ENCODE peak calls at places on chromosomes 1 and 21, in seven cellular contexts. S is hepatocyte, R is GM23338, V is SK-N-SH, E is thoracic aorta, D is tibial artery, W is OCI-LY7. H is an unnamed sample.

GRCh38 chr1:39268112-39268581 is 63.7 kb downstream of the MACF1 start:
- DNase-seq in V (no peak), R (peak; percentile 47), S (peak; percentile 49), E (peak; percentile 8), D (peak; percentile 70), W (no peak), H (no peak)

GRCh38 chr1:67429528-67430357 is 459 bp downstream of the SERBP1 start:
- DNase-seq in D (peak; percentile 67), E (no peak), R (peak; percentile 29), V (peak; percentile 38), S (peak; percentile 44), W (peak; percentile 44), H (peak; percentile 15)

GRCh38 chr1:24903011-24903461 is 27.0 kb downstream of the RUNX3 start:
- DNase-seq in E (no peak), S (no peak), R (no peak), D (peak; percentile 38), V (no peak), W (no peak), H (no peak)

GRCh38 chr21:41680444-41681335 is 86.2 kb downstream of the RIPK4 start:
- DNase-seq in V (no peak), R (peak; percentile 34), W (no peak), S (no peak), E (no peak), D (peak; percentile 57), H (no peak)

GRCh38 chr1:229952670-229953520 is 114.1 kb upstream of the GALNT2 start:
- DNase-seq in E (no peak), S (no peak), W (no peak), R (no peak), V (no peak), D (no peak), H (no peak)

GRCh38 chr21:34909492-34910292 is 139.4 kb downstream of the RUNX1 start:
- DNase-seq in E (no peak), R (no peak), S (no peak), V (no peak), D (no peak), W (no peak), H (no peak)

GRCh38 chr1:78586572-78586971 is 33.7 kb upstream of the IFI44L start:
- DNase-seq in V (no peak), S (no peak), E (no peak), W (no peak), R (no peak), D (no peak), H (no peak)

GRCh38 chr21:21714396-21714795 is 716.2 kb downstream of the NCAM2 start:
- DNase-seq in W (no peak), D (no peak), S (no peak), R (no peak), V (no peak), E (no peak), H (no peak)

GRCh38 chr1:54273092-54273836 is 73.3 kb downstream of the MRPL37 start:
- DNase-seq in R (peak; percentile 72), S (peak; percentile 89), W (peak; percentile 96), V (peak; percentile 80), D (peak; percentile 97), E (peak; percentile 61), H (no peak)

GRCh38 chr1:99119193-99119592 is 114.5 kb upstream of the PLPPR5 start:
- DNase-seq in E (no peak), W (no peak), V (no peak), D (no peak), R (no peak), S (no peak), H (no peak)

GRCh38 chr1:32886012-32886827 is at the start of gene HPCA:
- DNase-seq in R (peak; percentile 93), S (peak; percentile 92), D (no peak), W (no peak), V (peak; percentile 76), E (no peak), H (peak; percentile 83)

GRCh38 chr1:18748435-18748834 is 111.0 kb downstream of the TAS1R2 start:
- DNase-seq in W (no peak), E (no peak), D (peak; percentile 3), R (no peak), V (no peak), S (no peak), H (no peak)

GRCh38 chr1:107939256-107939655 is 25.7 kb downstream of the VAV3 start:
- DNase-seq in D (no peak), V (no peak), E (no peak), R (no peak), S (no peak), W (no peak), H (no peak)

GRCh38 chr1:172146149-172146850 is 274.2 kb upstream of the C1orf105 start:
- DNase-seq in W (no peak), R (no peak), V (no peak), E (no peak), S (no peak), D (no peak), H (no peak)

GRCh38 chr1:241603626-241604337 is 36.4 kb downstream of the CHML start:
- DNase-seq in R (no peak), S (no peak), W (no peak), D (no peak), V (no peak), E (no peak), H (no peak)

GRCh38 chr1:21882721-21883415 is 54.2 kb downstream of the HSPG2 start:
- DNase-seq in V (no peak), S (no peak), E (no peak), W (no peak), D (no peak), R (no peak), H (no peak)

GRCh38 chr1:22105611-22106207 is 37.2 kb downstream of the WNT4 start:
- DNase-seq in W (peak; percentile 63), D (no peak), S (peak; percentile 73), E (no peak), V (peak; percentile 64), R (peak; percentile 85), H (peak; percentile 50)

GRCh38 chr1:89724369-89725015 is 91.6 kb downstream of the LRRC8C start:
- DNase-seq in W (peak; percentile 41), S (no peak), E (no peak), D (no peak), V (no peak), R (no peak), H (no peak)

GRCh38 chr1:28927442-28928305 is 13.3 kb downstream of the EPB41 start:
- DNase-seq in R (no peak), W (peak; percentile 80), V (peak; percentile 38), S (no peak), D (no peak), E (no peak), H (no peak)

GRCh38 chr1:92994105-92994712 is 32.9 kb upstream of the DIPK1A start:
- DNase-seq in W (peak; percentile 96), E (peak; percentile 67), V (peak; percentile 59), S (peak; percentile 94), R (peak; percentile 93), D (peak; percentile 71), H (peak; percentile 59)

GRCh38 chr1:192580351-192580962 is 4.9 kb downstream of the RGS1 start:
- DNase-seq in V (no peak), W (peak; percentile 48), D (no peak), E (no peak), R (peak; percentile 57), S (peak; percentile 49), H (no peak)

GRCh38 chr1:226958300-226958699 is 18.2 kb downstream of the COQ8A start:
- DNase-seq in E (no peak), S (no peak), V (no peak), W (no peak), D (no peak), R (no peak), H (no peak)

GRCh38 chr1:41891403-41891896 is 27.3 kb downstream of the HIVEP3 start:
- DNase-seq in S (no peak), E (no peak), V (peak; percentile 42), D (no peak), W (peak; percentile 46), R (peak; percentile 44), H (no peak)

GRCh38 chr1:161198206-161198876 is 513 bp downstream of the ADAMTS4 start:
- DNase-seq in S (peak; percentile 68), W (no peak), V (peak; percentile 71), E (no peak), R (peak; percentile 87), D (peak; percentile 75), H (no peak)

GRCh38 chr1:185404864-185405568 is 88.0 kb upstream of the IVNS1ABP start:
- DNase-seq in R (no peak), W (no peak), D (no peak), E (no peak), V (no peak), S (no peak), H (no peak)
- H3K4me3 ChIP-seq in R (no peak overlapping the region), W (no peak overlapping the region), D (no peak overlapping the region), E (peak overlapping the region; percentile 55), V (no peak overlapping the region), S (no peak overlapping the region), H (no peak overlapping the region)

GRCh38 chr1:183548136-183548535 is 42.1 kb downstream of the NCF2 start:
- DNase-seq in V (no peak), S (no peak), W (peak; percentile 79), R (no peak), D (no peak), E (no peak), H (no peak)
- H3K36me3 ChIP-seq in V (peaks cover 97% of the 10 kb centered on the region), S (no peaks in the 10 kb centered on the region), W (peaks cover 100% of the 10 kb centered on the region), R (peaks cover 61% of the 10 kb centered on the region), D (peaks cover 86% of the 10 kb centered on the region), E (peaks cover 35% of the 10 kb centered on the region), H (peaks cover 6% of the 10 kb centered on the region)

GRCh38 chr1:42931108-42931539 is 27.5 kb downstream of the SLC2A1 start:
- DNase-seq in W (peak; percentile 64), S (peak; percentile 56), V (peak; percentile 88), D (peak; percentile 69), E (no peak), R (peak; percentile 82), H (peak; percentile 43)
- TF ChIP-seq CTCF in W (peak; percentile 77), S (peak; percentile 39), V (peak; percentile 62), D (peak; percentile 35), E (peak; percentile 56), R (peak; percentile 60), H (peak; percentile 39)

GRCh38 chr1:155307247-155307740 is 1.4 kb upstream of the FDPS start:
- DNase-seq in V (no peak), E (no peak), S (peak; percentile 41), R (peak; percentile 85), W (peak; percentile 79), D (no peak), H (peak; percentile 58)

GRCh38 chr1:155309423-155310021 is 856 bp downstream of the FDPS start:
- DNase-seq in R (no peak), D (no peak), E (no peak), V (peak; percentile 48), S (peak; percentile 56), W (peak; percentile 32), H (no peak)

GRCh38 chr1:155304558-155305063 is 3.4 kb upstream of the PKLR start:
- DNase-seq in R (no peak), W (no peak), E (no peak), V (no peak), D (no peak), S (no peak), H (no peak)

GRCh38 chr1:155308493-155309422 is at the start of gene FDPS:
- DNase-seq in V (peak; percentile 94), S (peak; percentile 98), R (peak; percentile 99), D (peak; percentile 99), E (peak; percentile 94), W (peak; percentile 99), H (peak; percentile 97)

DNA sequence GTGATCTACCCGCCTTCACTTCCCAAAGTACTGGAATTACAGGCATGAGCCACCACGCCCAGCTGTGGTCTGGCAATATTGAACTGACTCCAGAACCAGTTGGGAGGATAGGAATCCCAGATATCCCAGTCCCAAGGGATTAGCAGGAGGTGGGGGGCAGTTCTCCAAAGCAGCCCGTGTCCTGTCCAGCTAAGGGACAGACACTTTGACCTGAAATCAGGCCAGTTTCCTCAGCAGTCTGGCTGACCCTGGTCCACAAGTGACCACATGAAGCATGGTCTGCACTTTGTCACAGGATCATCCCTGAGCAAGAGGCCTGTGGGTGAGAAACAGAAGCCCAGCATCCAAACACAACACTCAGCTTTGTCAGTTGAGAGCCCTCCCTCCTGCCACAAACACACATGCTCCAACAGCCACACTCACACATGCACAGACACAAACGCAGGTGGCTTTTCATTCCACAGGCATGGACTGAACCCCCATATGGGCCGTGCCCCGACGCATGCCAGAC is 2.7 kb upstream of the FDPS start:
- DNase-seq in R (no peak), V (no peak), W (no peak), D (no peak), E (no peak), S (no peak), H (no peak)
- H3K4me3 ChIP-seq in R (no peak overlapping the region), V (no peak overlapping the region), W (no peak overlapping the region), D (no peak overlapping the region), E (no peak overlapping the region), S (no peak overlapping the region), H (no peak overlapping the region)

H was measured in Caco-2.